ENCODE peak calls at places on chromosomes 6 and 20, in eight cellular contexts. W, Y, E, R, V, K, S and J are unnamed samples.

GRCh38 chr20:57650756-57651483 is 30.7 kb upstream of the ZBP1 start:
- DNase-seq in W (no peak), Y (no peak), E (no peak), R (no peak), V (peak), K (no peak), S (no peak), J (no peak)

GRCh38 chr20:2109425-2110210 is 8.0 kb downstream of the STK35 start:
- DNase-seq in W (no peak), Y (no peak), E (peak), R (no peak), V (no peak), K (no peak), S (peak), J (no peak)

GRCh38 chr6:16824804-16825777 is 63.8 kb upstream of the ATXN1 start:
- DNase-seq in W (no peak), Y (no peak), E (no peak), R (no peak), V (no peak), K (no peak), S (no peak), J (no peak)

GRCh38 chr6:41734666-41735426 is 562 bp downstream of the TFEB start:
- DNase-seq in W (peak), Y (peak), E (peak), R (peak), V (peak), K (peak), S (peak), J (peak)

GRCh38 chr20:47453167-47453782 is 48.4 kb upstream of the NCOA3 start:
- DNase-seq in W (peak), Y (peak), E (no peak), R (peak), V (peak), K (peak), S (no peak), J (no peak)

GRCh38 chr20:45181639-45182038 is 6.9 kb downstream of the PI3 start:
- DNase-seq in W (no peak), Y (no peak), E (no peak), R (no peak), V (peak), K (no peak), S (no peak), J (no peak)

GRCh38 chr20:62828551-62829230 is 11.8 kb downstream of the COL9A3 start:
- DNase-seq in W (no peak), Y (no peak), E (no peak), R (no peak), V (no peak), K (no peak), S (no peak), J (no peak)

GRCh38 chr20:24163501-24163900 is 174.9 kb upstream of the GGTLC1 start:
- DNase-seq in W (no peak), Y (no peak), E (no peak), R (no peak), V (no peak), K (no peak), S (no peak), J (no peak)

GRCh38 chr6:74899416-74899815 is 306.4 kb downstream of the COL12A1 start:
- DNase-seq in W (no peak), Y (no peak), E (no peak), R (no peak), V (no peak), K (no peak), S (peak), J (no peak)

GRCh38 chr20:43917380-43917779 is 2.7 kb downstream of the TOX2 start:
- DNase-seq in W (no peak), Y (no peak), E (no peak), R (no peak), V (no peak), K (no peak), S (no peak), J (no peak)

GRCh38 chr6:168294901-168295300 is 24.7 kb downstream of the DACT2 start:
- DNase-seq in W (no peak), Y (no peak), E (no peak), R (no peak), V (no peak), K (no peak), S (no peak), J (no peak)

GRCh38 chr6:117536317-117536716 is 53.8 kb downstream of the DCBLD1 start:
- DNase-seq in W (no peak), Y (no peak), E (no peak), R (no peak), V (no peak), K (peak), S (no peak), J (no peak)

GRCh38 chr6:37630281-37630799 is 67.3 kb downstream of the MDGA1 start:
- DNase-seq in W (peak), Y (no peak), E (no peak), R (no peak), V (peak), K (peak), S (peak), J (no peak)

GRCh38 chr6:151958332-151958731 is 150.8 kb downstream of the ESR1 start:
- DNase-seq in W (peak), Y (no peak), E (no peak), R (no peak), V (peak), K (peak), S (no peak), J (no peak)

GRCh38 chr20:51542894-51543788 is 622 bp upstream of the NFATC2 start:
- DNase-seq in W (no peak), Y (no peak), E (no peak), R (no peak), V (no peak), K (no peak), S (no peak), J (no peak)

GRCh38 chr6:38570750-38571149 is 69.0 kb downstream of the BTBD9 start:
- DNase-seq in W (no peak), Y (no peak), E (no peak), R (no peak), V (no peak), K (peak), S (peak), J (no peak)

GRCh38 chr6:166330612-166331011 is 11.7 kb downstream of the SFT2D1 start:
- DNase-seq in W (no peak), Y (no peak), E (peak), R (no peak), V (no peak), K (no peak), S (peak), J (no peak)

GRCh38 chr20:2006452-2007381 is 12.9 kb upstream of the PDYN start:
- DNase-seq in W (peak), Y (peak), E (no peak), R (peak), V (peak), K (no peak), S (peak), J (no peak)

GRCh38 chr20:2217857-2218529 is 77.8 kb upstream of the TGM3 start:
- DNase-seq in W (no peak), Y (peak), E (peak), R (peak), V (no peak), K (no peak), S (peak), J (no peak)

GRCh38 chr6:119319694-119320093 is 29.9 kb downstream of the MAN1A1 start:
- DNase-seq in W (no peak), Y (no peak), E (no peak), R (no peak), V (no peak), K (no peak), S (no peak), J (no peak)

GRCh38 chr6:75852721-75853120 is 103.7 kb downstream of the MYO6 start:
- DNase-seq in W (no peak), Y (no peak), E (no peak), R (no peak), V (no peak), K (no peak), S (peak), J (no peak)

GRCh38 chr6:85015396-85015990 is 251.1 kb upstream of the TBX18 start:
- DNase-seq in W (peak), Y (peak), E (peak), R (no peak), V (peak), K (peak), S (peak), J (no peak)

GRCh38 chr20:21031666-21032065 is 74.5 kb downstream of the LINC00237 start:
- DNase-seq in W (no peak), Y (no peak), E (no peak), R (no peak), V (no peak), K (no peak), S (no peak), J (no peak)

GRCh38 chr6:132978685-132979084 is 164.3 kb downstream of the RPS12 start:
- DNase-seq in W (no peak), Y (no peak), E (no peak), R (no peak), V (no peak), K (no peak), S (no peak), J (no peak)